ENCODE peak calls at places on chromosomes 13 and 19, in eight cellular contexts. X, F, Q, N, Z, O, D and W are unnamed samples. For H3K4me1, the result is how much of the 10 kb centered on the place peaks cover.

GRCh38 chr13:113777311-113778260 is 18.6 kb downstream of the TMEM255B start:
- DNase-seq in X (peak), F (peak), Q (no peak), N (peak), Z (peak), O (no peak), D (no peak), W (no peak)

GRCh38 chr19:55528030-55528801 is 8.7 kb downstream of the SBK2 start:
- DNase-seq in X (no peak), F (no peak), Q (peak), N (no peak), Z (no peak), O (no peak), D (peak), W (no peak)

GRCh38 chr13:20064128-20064527 is 96.7 kb downstream of the GJA3 start:
- DNase-seq in X (no peak), F (no peak), Q (no peak), N (no peak), Z (no peak), O (no peak), D (no peak), W (no peak)

GRCh38 chr19:47257411-47258169 is 1.3 kb downstream of the CCDC9 start:
- DNase-seq in X (no peak), F (no peak), Q (no peak), N (no peak), Z (no peak), O (no peak), D (peak), W (no peak)

GRCh38 chr19:10091892-10092641 is 6.0 kb downstream of the SHFL start:
- DNase-seq in X (no peak), F (no peak), Q (no peak), N (no peak), Z (no peak), O (no peak), D (no peak), W (no peak)

GRCh38 chr13:30415430-30416030 is 6.8 kb upstream of the UBE2L5 start:
- DNase-seq in X (no peak), F (no peak), Q (no peak), N (no peak), Z (no peak), O (no peak), D (no peak), W (no peak)

GRCh38 chr13:36758345-36758744 is 60.7 kb upstream of the RFXAP start:
- DNase-seq in X (no peak), F (peak), Q (no peak), N (peak), Z (no peak), O (no peak), D (no peak), W (no peak)

GRCh38 chr13:96089749-96090239 is at the start of gene HS6ST3:
- DNase-seq in X (peak), F (peak), Q (peak), N (peak), Z (peak), O (peak), D (peak), W (no peak)

GRCh38 chr19:27794444-27795042 is 1418.4 kb downstream of the UQCRFS1 start:
- DNase-seq in X (peak), F (peak), Q (no peak), N (peak), Z (peak), O (peak), D (no peak), W (peak)

GRCh38 chr19:45976180-45976579 is 2.5 kb upstream of the NOVA2 start:
- DNase-seq in X (no peak), F (peak), Q (no peak), N (no peak), Z (peak), O (no peak), D (no peak), W (no peak)

GRCh38 chr13:94308808-94309207 is 170.7 kb downstream of the DCT start:
- DNase-seq in X (no peak), F (no peak), Q (no peak), N (no peak), Z (no peak), O (no peak), D (no peak), W (no peak)

DNA sequence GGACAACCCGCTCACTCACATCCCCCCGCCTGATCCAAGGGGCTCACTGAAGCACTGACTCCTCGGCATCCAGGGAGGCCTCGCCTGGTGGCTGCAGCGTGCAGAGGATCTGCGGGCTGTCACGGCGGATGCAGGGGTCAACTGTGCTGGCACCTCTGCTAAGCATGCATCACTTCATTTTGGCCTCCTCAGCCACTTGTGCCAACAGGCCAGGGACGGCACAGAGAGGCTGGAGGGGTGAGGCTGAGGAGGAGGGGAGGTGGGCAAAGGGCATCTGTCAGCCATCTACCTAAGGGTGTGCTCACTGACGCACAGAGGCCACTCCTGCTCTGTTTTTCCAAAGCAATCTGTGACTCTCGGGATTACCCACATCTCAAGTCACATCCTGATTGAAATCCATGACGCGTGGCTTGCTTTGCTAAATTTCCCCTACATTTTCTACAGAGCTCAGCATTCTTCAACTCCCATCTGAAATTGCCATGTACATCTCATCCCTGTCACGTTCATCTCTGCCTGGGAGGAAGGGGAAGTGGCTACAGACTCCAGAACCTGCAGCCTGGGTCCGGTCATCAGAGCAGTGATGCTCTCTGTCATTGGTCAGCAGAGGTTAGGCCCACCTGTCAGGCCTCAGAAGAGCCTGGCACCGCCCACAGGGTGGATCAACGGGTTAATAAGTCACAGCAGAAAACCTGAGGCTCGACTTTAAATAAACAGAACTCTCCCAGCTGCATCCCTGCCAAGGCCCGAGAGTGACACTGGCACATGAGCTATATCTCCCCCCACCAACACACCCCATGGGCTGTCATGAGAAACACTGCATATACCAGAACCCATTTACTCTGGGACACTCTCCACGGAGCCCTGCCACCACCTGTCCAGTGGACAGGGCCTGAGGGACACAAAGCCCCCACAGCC is 17.6 kb downstream of the ELL start:
- DNase-seq in X (no peak), F (no peak), Q (peak), N (no peak), Z (no peak), O (no peak), D (no peak), W (no peak)
- H3K4me3 ChIP-seq in X (no peak), F (no peak), Q (no peak), N (no peak), Z (no peak), O (no peak), D (no peak), W (no peak)

GRCh38 chr19:15136234-15136954 is 29.2 kb downstream of the SYDE1 start:
- DNase-seq in X (no peak), F (no peak), Q (no peak), N (no peak), Z (no peak), O (no peak), D (no peak), W (no peak)
- H3K27ac ChIP-seq in X (no peak), F (no peak), Q (no peak), N (no peak), Z (no peak), O (no peak), D (no peak), W (no peak)

GRCh38 chr19:58578430-58578925 is 5.3 kb upstream of the MZF1 start:
- DNase-seq in X (no peak), F (no peak), Q (no peak), N (no peak), Z (no peak), O (no peak), D (no peak), W (no peak)
- H3K4me1 ChIP-seq in X (under half), F (under half), Q (under half), N (under half), Z (under half), O (under half), D (under half), W (under half)

DNA sequence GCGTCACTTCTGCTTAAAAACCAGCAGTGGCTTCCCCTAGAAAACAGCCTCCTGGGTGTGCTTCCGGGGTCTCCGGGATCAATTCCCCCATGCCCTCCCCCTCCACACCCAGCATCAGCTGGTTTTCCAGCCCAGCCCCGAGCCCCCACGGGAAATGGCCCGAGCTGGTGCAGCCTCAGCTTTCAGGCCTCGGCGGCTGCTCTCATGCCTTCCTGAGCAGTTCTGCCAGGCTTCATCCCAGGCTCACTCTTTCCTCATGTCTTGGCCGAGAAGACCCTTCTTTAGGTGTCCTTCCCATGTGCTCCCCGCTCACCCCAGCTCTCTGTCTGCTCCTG is 103.1 kb upstream of the RNF113B start:
- DNase-seq in X (no peak), F (peak), Q (no peak), N (no peak), Z (no peak), O (no peak), D (no peak), W (no peak)
- H3K4me3 ChIP-seq in X (no peak), F (no peak), Q (no peak), N (no peak), Z (no peak), O (no peak), D (no peak), W (no peak)

GRCh38 chr13:27023385-27023784 is 148.2 kb downstream of the USP12 start:
- DNase-seq in X (no peak), F (no peak), Q (no peak), N (no peak), Z (no peak), O (no peak), D (no peak), W (no peak)
- H3K27ac ChIP-seq in X (no peak), F (no peak), Q (peak), N (no peak), Z (no peak), O (no peak), D (no peak), W (no peak)

GRCh38 chr13:46168341-46168740 is 13.6 kb downstream of the LCP1 start:
- DNase-seq in X (no peak), F (no peak), Q (no peak), N (no peak), Z (no peak), O (no peak), D (peak), W (no peak)

GRCh38 chr13:46166947-46167610 is 14.9 kb downstream of the LCP1 start:
- DNase-seq in X (no peak), F (no peak), Q (no peak), N (no peak), Z (no peak), O (no peak), D (no peak), W (no peak)

GRCh38 chr13:46166221-46166584 is 15.8 kb downstream of the LCP1 start:
- DNase-seq in X (no peak), F (no peak), Q (no peak), N (no peak), Z (no peak), O (no peak), D (no peak), W (no peak)

GRCh38 chr13:46164661-46165060 is 17.3 kb downstream of the LCP1 start:
- DNase-seq in X (no peak), F (no peak), Q (no peak), N (no peak), Z (no peak), O (no peak), D (no peak), W (no peak)

GRCh38 chr13:46165485-46166220 is 16.3 kb downstream of the LCP1 start:
- DNase-seq in X (no peak), F (no peak), Q (no peak), N (no peak), Z (no peak), O (no peak), D (no peak), W (no peak)
- H3K4me1 ChIP-seq in X (under half), F (under half), Q (under half), N (under half), Z (under half), O (under half), D (under half), W (half or more)

DNA sequence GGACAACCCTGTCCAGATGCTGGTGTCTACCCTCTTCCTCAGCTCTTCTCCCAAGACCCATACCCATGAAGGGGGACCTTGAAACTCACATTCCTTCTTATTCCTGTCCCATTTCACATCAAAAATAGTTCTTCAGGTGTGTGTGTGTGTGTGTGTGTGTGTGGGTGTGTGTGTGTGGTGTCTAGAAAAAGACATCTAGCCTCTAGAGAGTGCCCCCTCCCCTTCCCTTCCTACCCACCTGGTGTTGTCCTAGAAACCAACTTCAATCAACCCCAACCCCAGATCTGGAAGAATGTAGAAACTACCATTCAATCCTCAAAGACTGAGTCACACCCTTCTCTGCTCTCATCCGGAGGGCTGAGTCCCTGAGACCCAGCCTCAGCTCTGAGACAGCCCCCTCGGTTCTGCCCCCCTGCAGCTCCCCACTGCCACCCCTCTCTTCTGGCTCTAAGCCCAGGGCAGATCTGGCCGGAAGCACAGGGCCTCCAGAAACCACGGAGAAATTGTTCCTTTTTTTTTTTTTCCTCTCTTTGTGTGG is 3.5 kb downstream of the KCNN4 start:
- DNase-seq in X (no peak), F (peak), Q (no peak), N (no peak), Z (no peak), O (no peak), D (peak), W (peak)
- H3K4me3 ChIP-seq in X (no peak), F (no peak), Q (no peak), N (no peak), Z (no peak), O (no peak), D (no peak), W (no peak)